ENCODE peak calls at places on chromosomes 12 and 14, in four cellular contexts. U is K562, S is H1, D is IMR-90. V is an unnamed sample.
A peak's percentile ranks its signal among the peaks of the same experiment; 100 is the strongest.

GRCh38 chr14:77023001-77023996 is 5.2 kb downstream of the IRF2BPL start:
- DNase-seq in U (no peak), D (peak; percentile 38), S (peak; percentile 51), V (no peak)

GRCh38 chr12:69067713-69068112 is 134.7 kb upstream of the CPM start:
- DNase-seq in S (no peak), U (no peak), D (no peak), V (no peak)

GRCh38 chr12:32819424-32819823 is 63.7 kb upstream of the YARS2 start:
- DNase-seq in S (no peak), U (no peak), D (no peak), V (no peak)

GRCh38 chr14:73721101-73721821 is 7.1 kb upstream of the PNMA1 start:
- DNase-seq in D (no peak), S (no peak), U (no peak), V (no peak)

GRCh38 chr14:72928872-72929271 is 2.6 kb downstream of the DCAF4 start:
- DNase-seq in D (no peak), S (no peak), U (no peak), V (no peak)

GRCh38 chr12:73220951-73221350 is 948.8 kb downstream of the TRHDE start:
- DNase-seq in D (no peak), U (no peak), S (no peak), V (no peak)

GRCh38 chr14:41859336-41859735 is 252.7 kb downstream of the LRFN5 start:
- DNase-seq in D (peak; percentile 4), U (no peak), S (no peak), V (no peak)

GRCh38 chr14:64248689-64249088 is 45.5 kb downstream of the ESR2 start:
- DNase-seq in D (no peak), S (no peak), U (no peak), V (no peak)

GRCh38 chr12:867905-868304 is 81.6 kb downstream of the RAD52 start:
- DNase-seq in S (no peak), U (no peak), D (no peak), V (no peak)

GRCh38 chr14:39467889-39468524 is 35.8 kb upstream of the FBXO33 start:
- DNase-seq in S (peak; percentile 66), D (peak; percentile 43), U (no peak), V (no peak)

GRCh38 chr12:27965966-27966365 is 6.6 kb downstream of the PTHLH start:
- DNase-seq in S (no peak), U (no peak), D (peak; percentile 63), V (no peak)

GRCh38 chr12:52687527-52688385 is 7.5 kb upstream of the KRT1 start:
- DNase-seq in U (no peak), S (no peak), D (no peak), V (no peak)

GRCh38 chr12:94205738-94206310 is 57.4 kb downstream of the PLXNC1 start:
- DNase-seq in U (no peak), S (no peak), D (no peak), V (no peak)

GRCh38 chr12:125025836-125026235 is 32.4 kb downstream of the BRI3BP start:
- DNase-seq in U (no peak), S (no peak), D (no peak), V (no peak)

GRCh38 chr14:61388173-61388975 is 67.0 kb downstream of the PRKCH start:
- DNase-seq in U (no peak), D (no peak), S (no peak), V (peak; percentile 86)

GRCh38 chr12:43676183-43676813 is 82.3 kb downstream of the PUS7L start:
- DNase-seq in S (no peak), D (peak; percentile 1), U (peak; percentile 55), V (peak; percentile 8)

GRCh38 chr12:98743362-98743953 is 98.4 kb downstream of the APAF1 start:
- DNase-seq in S (peak; percentile 63), U (peak; percentile 61), D (peak; percentile 22), V (no peak)

GRCh38 chr12:119181202-119181601 is 2.5 kb downstream of the HSPB8 start:
- DNase-seq in S (no peak), U (no peak), D (no peak), V (no peak)

GRCh38 chr14:91996951-91997371 is 42.9 kb downstream of the TRIP11 start:
- DNase-seq in S (no peak), D (peak; percentile 72), U (peak; percentile 14), V (no peak)

GRCh38 chr12:126248871-126249403 is 1183.7 kb downstream of the AACS start:
- DNase-seq in S (no peak), D (no peak), U (no peak), V (no peak)

GRCh38 chr12:51923506-51924365 is 16.4 kb downstream of the ACVRL1 start:
- DNase-seq in D (no peak), S (peak; percentile 93), U (peak; percentile 70), V (no peak)

GRCh38 chr12:124680863-124681778 is 113.7 kb upstream of the NCOR2 start:
- DNase-seq in U (peak; percentile 79), D (peak; percentile 95), S (no peak), V (peak; percentile 71)

GRCh38 chr12:49901986-49902385 is 1.7 kb downstream of the FAIM2 start:
- DNase-seq in D (no peak), S (no peak), U (no peak), V (no peak)
- TF ChIP-seq CHD1 in D (no peak), S (no peak), U (no peak), V (no peak)

GRCh38 chr12:110058875-110059615 is 10.7 kb upstream of the C12orf76 start:
- DNase-seq in U (no peak), S (no peak), D (no peak), V (no peak)
- TF ChIP-seq CHD1 in U (no peak), S (no peak), D (no peak), V (no peak)

DNA sequence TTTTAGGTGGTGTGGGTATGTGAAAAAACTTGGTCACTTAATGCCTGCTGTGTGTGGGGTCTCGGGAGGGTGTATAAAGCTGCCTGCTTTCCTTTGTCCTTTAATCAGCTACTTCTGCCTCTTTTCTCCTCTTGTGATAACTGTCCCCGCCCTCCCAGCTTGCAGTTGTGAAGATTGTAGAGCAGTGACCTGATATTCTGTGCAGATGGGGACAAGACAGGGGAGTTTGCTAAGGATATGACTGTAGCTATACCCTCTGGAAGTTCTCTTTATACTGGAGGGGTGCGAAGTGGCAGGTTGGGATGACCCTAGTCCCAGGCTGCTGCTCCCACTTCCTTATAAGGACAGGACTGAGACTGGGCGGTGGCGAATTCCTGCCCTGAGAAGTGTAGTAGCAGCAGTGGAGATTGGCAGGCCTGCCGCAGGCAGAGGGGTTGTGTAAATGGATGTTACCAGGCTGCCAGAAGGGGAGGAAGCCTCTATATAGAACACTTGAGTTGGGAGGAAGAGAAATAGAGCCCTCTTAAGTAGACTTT is 835 bp downstream of the MYL6 start:
- DNase-seq in S (peak; percentile 66), D (peak; percentile 58), U (peak; percentile 47), V (no peak)
- TF ChIP-seq CHD1 in S (no peak), D (no peak), U (peak; percentile 6), V (peak; percentile 53)

GRCh38 chr12:96221391-96221790 is 27.2 kb downstream of the ELK3 start:
- DNase-seq in D (no peak), S (no peak), U (no peak), V (no peak)

GRCh38 chr12:96218989-96219678 is 25.0 kb downstream of the ELK3 start:
- DNase-seq in S (no peak), U (no peak), D (no peak), V (no peak)

GRCh38 chr12:96219700-96220206 is 25.6 kb downstream of the ELK3 start:
- DNase-seq in U (no peak), D (peak; percentile 98), S (no peak), V (no peak)

GRCh38 chr12:96223411-96224218 is 29.4 kb downstream of the ELK3 start:
- DNase-seq in D (no peak), U (no peak), S (no peak), V (no peak)

GRCh38 chr12:96220902-96221301 is 26.7 kb downstream of the ELK3 start:
- DNase-seq in D (peak; percentile 67), U (no peak), S (no peak), V (no peak)
- TF ChIP-seq CHD1 in D (no peak), U (no peak), S (no peak), V (no peak)

GRCh38 chr12:12899530-12900380 is 8.4 kb downstream of the GPRC5A start:
- DNase-seq in S (no peak), U (no peak), D (peak; percentile 98), V (no peak)

GRCh38 chr12:12900786-12901157 is 9.4 kb downstream of the GPRC5A start:
- DNase-seq in U (no peak), S (no peak), D (no peak), V (no peak)

GRCh38 chr12:12903642-12904609 is 12.6 kb downstream of the GPRC5A start:
- DNase-seq in S (no peak), U (no peak), D (no peak), V (no peak)

GRCh38 chr12:12901158-12901791 is 9.9 kb downstream of the GPRC5A start:
- DNase-seq in U (no peak), S (no peak), D (peak; percentile 94), V (no peak)

DNA sequence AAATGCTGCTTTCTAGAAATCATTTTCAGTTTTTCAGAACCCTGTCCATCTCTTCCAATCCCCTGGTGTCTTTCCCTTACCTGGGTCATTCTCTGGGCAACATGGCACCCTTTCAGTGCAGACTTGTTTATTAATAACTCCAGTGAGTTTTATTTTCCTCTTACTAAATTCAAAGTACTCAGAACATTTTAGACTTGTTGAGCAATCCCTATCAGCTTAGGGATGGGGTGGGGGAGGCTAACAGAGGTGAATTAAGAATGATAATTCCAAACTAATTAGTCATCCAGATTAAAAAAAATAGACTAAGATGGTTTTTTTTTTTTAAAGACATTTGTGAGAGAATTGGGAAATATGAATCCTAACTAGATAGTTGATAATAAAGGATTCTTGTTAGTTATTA is 10.7 kb downstream of the GPRC5A start:
- DNase-seq in S (no peak), D (peak; percentile 74), U (no peak), V (no peak)
- TF ChIP-seq CHD1 in S (no peak), D (no peak), U (no peak), V (no peak)

GRCh38 chr12:6204533-6205143 is 4.4 kb downstream of the CD9 start:
- DNase-seq in S (no peak), D (no peak), U (peak; percentile 25), V (no peak)

GRCh38 chr12:6205761-6206160 is 5.6 kb downstream of the CD9 start:
- DNase-seq in S (no peak), D (no peak), U (no peak), V (no peak)

GRCh38 chr12:6206327-6206726 is 6.1 kb downstream of the CD9 start:
- DNase-seq in D (no peak), S (no peak), U (no peak), V (no peak)

GRCh38 chr12:6207254-6207942 is 7.2 kb downstream of the CD9 start:
- DNase-seq in S (no peak), D (no peak), U (no peak), V (no peak)

GRCh38 chr12:6205144-6205539 is 4.9 kb downstream of the CD9 start:
- DNase-seq in U (no peak), S (peak; percentile 65), D (no peak), V (no peak)
- TF ChIP-seq CHD1 in U (no peak), S (no peak), D (no peak), V (no peak)

V was measured in GM12878.